ENCODE peak calls at places on chromosomes 12 and 14, in seven cellular contexts. One of them, this sample, is unnamed.
A peak's percentile ranks its signal among the peaks of the same experiment; 100 is the strongest.

GRCh38 chr12:5889381-5890047 is 55.5 kb downstream of the ANO2 start:
- DNase-seq in heart right ventricle: no peak
- DNase-seq in psoas muscle: no peak
- DNase-seq in lower lobe of right lung: no peak
- DNase-seq in DMS79 treated with DMSO at 0.1 percent for 48 hours: no peak
- DNase-seq in neural crest cell: no peak
- DNase-seq in stimulated activated CD4-positive, alpha-beta T cell treated with anti-CD3 and anti-CD28 coated beads, Interleukin-4, amount 100 ng/mL, for 1 hour: peak; percentile 7
- DNase-seq in this sample: peak; percentile 18

GRCh38 chr14:78202976-78203375 is 32.8 kb downstream of the NRXN3 start:
- DNase-seq in neural crest cell: no peak
- DNase-seq in psoas muscle: no peak
- DNase-seq in heart right ventricle: no peak
- DNase-seq in stimulated activated CD4-positive, alpha-beta T cell treated with anti-CD3 and anti-CD28 coated beads, Interleukin-4, amount 100 ng/mL, for 1 hour: no peak
- DNase-seq in DMS79 treated with DMSO at 0.1 percent for 48 hours: peak; percentile 93
- DNase-seq in lower lobe of right lung: no peak
- DNase-seq in this sample: no peak

GRCh38 chr14:72892879-72893635 is 844 bp downstream of the DPF3 start:
- DNase-seq in lower lobe of right lung: peak; percentile 49
- DNase-seq in DMS79 treated with DMSO at 0.1 percent for 48 hours: peak; percentile 56
- DNase-seq in heart right ventricle: peak; percentile 39
- DNase-seq in neural crest cell: peak; percentile 25
- DNase-seq in psoas muscle: peak; percentile 30
- DNase-seq in stimulated activated CD4-positive, alpha-beta T cell treated with anti-CD3 and anti-CD28 coated beads, Interleukin-4, amount 100 ng/mL, for 1 hour: peak; percentile 32
- DNase-seq in this sample: peak; percentile 42

GRCh38 chr12:90037740-90038139 is 329.1 kb upstream of the ATP2B1 start:
- DNase-seq in neural crest cell: no peak
- DNase-seq in psoas muscle: no peak
- DNase-seq in heart right ventricle: no peak
- DNase-seq in lower lobe of right lung: no peak
- DNase-seq in DMS79 treated with DMSO at 0.1 percent for 48 hours: no peak
- DNase-seq in stimulated activated CD4-positive, alpha-beta T cell treated with anti-CD3 and anti-CD28 coated beads, Interleukin-4, amount 100 ng/mL, for 1 hour: no peak
- DNase-seq in this sample: no peak

GRCh38 chr12:32533971-32534590 is 134.7 kb downstream of the FGD4 start:
- DNase-seq in lower lobe of right lung: no peak
- DNase-seq in heart right ventricle: no peak
- DNase-seq in stimulated activated CD4-positive, alpha-beta T cell treated with anti-CD3 and anti-CD28 coated beads, Interleukin-4, amount 100 ng/mL, for 1 hour: no peak
- DNase-seq in neural crest cell: no peak
- DNase-seq in psoas muscle: peak; percentile 60
- DNase-seq in DMS79 treated with DMSO at 0.1 percent for 48 hours: no peak
- DNase-seq in this sample: no peak

GRCh38 chr12:81270385-81270784 is 192.5 kb downstream of the ACSS3 start:
- DNase-seq in stimulated activated CD4-positive, alpha-beta T cell treated with anti-CD3 and anti-CD28 coated beads, Interleukin-4, amount 100 ng/mL, for 1 hour: no peak
- DNase-seq in neural crest cell: no peak
- DNase-seq in lower lobe of right lung: no peak
- DNase-seq in heart right ventricle: no peak
- DNase-seq in DMS79 treated with DMSO at 0.1 percent for 48 hours: no peak
- DNase-seq in psoas muscle: no peak
- DNase-seq in this sample: no peak

GRCh38 chr12:128586630-128587029 is 237.1 kb downstream of the SLC15A4 start:
- DNase-seq in psoas muscle: no peak
- DNase-seq in lower lobe of right lung: no peak
- DNase-seq in DMS79 treated with DMSO at 0.1 percent for 48 hours: no peak
- DNase-seq in stimulated activated CD4-positive, alpha-beta T cell treated with anti-CD3 and anti-CD28 coated beads, Interleukin-4, amount 100 ng/mL, for 1 hour: no peak
- DNase-seq in heart right ventricle: no peak
- DNase-seq in neural crest cell: no peak
- DNase-seq in this sample: no peak

GRCh38 chr12:93741741-93742085 is 64.5 kb downstream of the CRADD start:
- DNase-seq in psoas muscle: no peak
- DNase-seq in lower lobe of right lung: no peak
- DNase-seq in heart right ventricle: no peak
- DNase-seq in DMS79 treated with DMSO at 0.1 percent for 48 hours: peak; percentile 82
- DNase-seq in neural crest cell: peak; percentile 28
- DNase-seq in stimulated activated CD4-positive, alpha-beta T cell treated with anti-CD3 and anti-CD28 coated beads, Interleukin-4, amount 100 ng/mL, for 1 hour: no peak
- DNase-seq in this sample: peak; percentile 17

GRCh38 chr14:95472819-95473251 is 43.6 kb downstream of the SYNE3 start:
- DNase-seq in heart right ventricle: no peak
- DNase-seq in stimulated activated CD4-positive, alpha-beta T cell treated with anti-CD3 and anti-CD28 coated beads, Interleukin-4, amount 100 ng/mL, for 1 hour: no peak
- DNase-seq in DMS79 treated with DMSO at 0.1 percent for 48 hours: peak; percentile 75
- DNase-seq in neural crest cell: no peak
- DNase-seq in psoas muscle: peak; percentile 52
- DNase-seq in lower lobe of right lung: no peak
- DNase-seq in this sample: no peak

GRCh38 chr12:125149160-125150108 is 84.2 kb downstream of the AACS start:
- DNase-seq in DMS79 treated with DMSO at 0.1 percent for 48 hours: peak; percentile 86
- DNase-seq in neural crest cell: no peak
- DNase-seq in stimulated activated CD4-positive, alpha-beta T cell treated with anti-CD3 and anti-CD28 coated beads, Interleukin-4, amount 100 ng/mL, for 1 hour: no peak
- DNase-seq in lower lobe of right lung: no peak
- DNase-seq in psoas muscle: no peak
- DNase-seq in heart right ventricle: no peak
- DNase-seq in this sample: no peak

GRCh38 chr14:41302776-41303175 is 303.9 kb upstream of the LRFN5 start:
- DNase-seq in stimulated activated CD4-positive, alpha-beta T cell treated with anti-CD3 and anti-CD28 coated beads, Interleukin-4, amount 100 ng/mL, for 1 hour: no peak
- DNase-seq in lower lobe of right lung: no peak
- DNase-seq in DMS79 treated with DMSO at 0.1 percent for 48 hours: peak; percentile 32
- DNase-seq in neural crest cell: no peak
- DNase-seq in heart right ventricle: no peak
- DNase-seq in psoas muscle: no peak
- DNase-seq in this sample: no peak

GRCh38 chr14:36014236-36014635 is 162.3 kb downstream of the PTCSC3 start:
- DNase-seq in DMS79 treated with DMSO at 0.1 percent for 48 hours: no peak
- DNase-seq in stimulated activated CD4-positive, alpha-beta T cell treated with anti-CD3 and anti-CD28 coated beads, Interleukin-4, amount 100 ng/mL, for 1 hour: no peak
- DNase-seq in lower lobe of right lung: no peak
- DNase-seq in psoas muscle: no peak
- DNase-seq in heart right ventricle: no peak
- DNase-seq in neural crest cell: no peak
- DNase-seq in this sample: no peak

GRCh38 chr14:105257464-105257863 is 9.1 kb downstream of the BTBD6 start:
- DNase-seq in psoas muscle: no peak
- DNase-seq in heart right ventricle: no peak
- DNase-seq in stimulated activated CD4-positive, alpha-beta T cell treated with anti-CD3 and anti-CD28 coated beads, Interleukin-4, amount 100 ng/mL, for 1 hour: no peak
- DNase-seq in neural crest cell: no peak
- DNase-seq in DMS79 treated with DMSO at 0.1 percent for 48 hours: no peak
- DNase-seq in lower lobe of right lung: no peak
- DNase-seq in this sample: no peak

GRCh38 chr12:24760606-24761378 is 188.1 kb downstream of the BCAT1 start:
- DNase-seq in neural crest cell: no peak
- DNase-seq in heart right ventricle: no peak
- DNase-seq in stimulated activated CD4-positive, alpha-beta T cell treated with anti-CD3 and anti-CD28 coated beads, Interleukin-4, amount 100 ng/mL, for 1 hour: no peak
- DNase-seq in DMS79 treated with DMSO at 0.1 percent for 48 hours: no peak
- DNase-seq in psoas muscle: no peak
- DNase-seq in lower lobe of right lung: no peak
- DNase-seq in this sample: no peak

GRCh38 chr12:122862110-122862634 is 26.9 kb downstream of the HIP1R start:
- DNase-seq in DMS79 treated with DMSO at 0.1 percent for 48 hours: no peak
- DNase-seq in lower lobe of right lung: peak; percentile 45
- DNase-seq in psoas muscle: no peak
- DNase-seq in neural crest cell: no peak
- DNase-seq in heart right ventricle: no peak
- DNase-seq in stimulated activated CD4-positive, alpha-beta T cell treated with anti-CD3 and anti-CD28 coated beads, Interleukin-4, amount 100 ng/mL, for 1 hour: no peak
- DNase-seq in this sample: no peak

GRCh38 chr14:20751963-20752562 is 6.4 kb downstream of the EDDM3A start:
- DNase-seq in heart right ventricle: no peak
- DNase-seq in DMS79 treated with DMSO at 0.1 percent for 48 hours: no peak
- DNase-seq in psoas muscle: no peak
- DNase-seq in neural crest cell: no peak
- DNase-seq in stimulated activated CD4-positive, alpha-beta T cell treated with anti-CD3 and anti-CD28 coated beads, Interleukin-4, amount 100 ng/mL, for 1 hour: no peak
- DNase-seq in lower lobe of right lung: no peak
- DNase-seq in this sample: no peak

GRCh38 chr14:69675877-69676416 is 64.6 kb downstream of the SUSD6 start:
- DNase-seq in heart right ventricle: no peak
- DNase-seq in lower lobe of right lung: no peak
- DNase-seq in stimulated activated CD4-positive, alpha-beta T cell treated with anti-CD3 and anti-CD28 coated beads, Interleukin-4, amount 100 ng/mL, for 1 hour: no peak
- DNase-seq in neural crest cell: no peak
- DNase-seq in DMS79 treated with DMSO at 0.1 percent for 48 hours: no peak
- DNase-seq in psoas muscle: no peak
- DNase-seq in this sample: peak; percentile 57

GRCh38 chr14:64536488-64537245 is 3.9 kb upstream of the HSPA2 start:
- DNase-seq in DMS79 treated with DMSO at 0.1 percent for 48 hours: no peak
- DNase-seq in psoas muscle: no peak
- DNase-seq in stimulated activated CD4-positive, alpha-beta T cell treated with anti-CD3 and anti-CD28 coated beads, Interleukin-4, amount 100 ng/mL, for 1 hour: no peak
- DNase-seq in heart right ventricle: no peak
- DNase-seq in lower lobe of right lung: no peak
- DNase-seq in neural crest cell: no peak
- DNase-seq in this sample: no peak

GRCh38 chr12:42426733-42427132 is 100.8 kb downstream of the PPHLN1 start:
- DNase-seq in DMS79 treated with DMSO at 0.1 percent for 48 hours: no peak
- DNase-seq in stimulated activated CD4-positive, alpha-beta T cell treated with anti-CD3 and anti-CD28 coated beads, Interleukin-4, amount 100 ng/mL, for 1 hour: no peak
- DNase-seq in neural crest cell: no peak
- DNase-seq in heart right ventricle: no peak
- DNase-seq in lower lobe of right lung: peak; percentile 51
- DNase-seq in psoas muscle: no peak
- DNase-seq in this sample: no peak

GRCh38 chr12:4030938-4031702 is 157.9 kb upstream of the PARP11 start:
- DNase-seq in heart right ventricle: peak; percentile 84
- DNase-seq in neural crest cell: peak; percentile 72
- DNase-seq in psoas muscle: peak; percentile 91
- DNase-seq in stimulated activated CD4-positive, alpha-beta T cell treated with anti-CD3 and anti-CD28 coated beads, Interleukin-4, amount 100 ng/mL, for 1 hour: peak; percentile 81
- DNase-seq in lower lobe of right lung: peak; percentile 92
- DNase-seq in DMS79 treated with DMSO at 0.1 percent for 48 hours: peak; percentile 46
- DNase-seq in this sample: peak; percentile 84

GRCh38 chr12:132375747-132376463 is 46.5 kb upstream of the GALNT9 start:
- DNase-seq in neural crest cell: no peak
- DNase-seq in lower lobe of right lung: no peak
- DNase-seq in heart right ventricle: no peak
- DNase-seq in stimulated activated CD4-positive, alpha-beta T cell treated with anti-CD3 and anti-CD28 coated beads, Interleukin-4, amount 100 ng/mL, for 1 hour: no peak
- DNase-seq in DMS79 treated with DMSO at 0.1 percent for 48 hours: peak; percentile 12
- DNase-seq in psoas muscle: no peak
- DNase-seq in this sample: no peak

GRCh38 chr12:100359822-100360221 is 2.9 kb downstream of the SLC17A8 start:
- DNase-seq in DMS79 treated with DMSO at 0.1 percent for 48 hours: no peak
- DNase-seq in neural crest cell: no peak
- DNase-seq in heart right ventricle: no peak
- DNase-seq in lower lobe of right lung: no peak
- DNase-seq in psoas muscle: no peak
- DNase-seq in stimulated activated CD4-positive, alpha-beta T cell treated with anti-CD3 and anti-CD28 coated beads, Interleukin-4, amount 100 ng/mL, for 1 hour: no peak
- DNase-seq in this sample: no peak

GRCh38 chr12:66637693-66638301 is 41.1 kb downstream of the GRIP1 start:
- DNase-seq in psoas muscle: no peak
- DNase-seq in lower lobe of right lung: no peak
- DNase-seq in heart right ventricle: no peak
- DNase-seq in stimulated activated CD4-positive, alpha-beta T cell treated with anti-CD3 and anti-CD28 coated beads, Interleukin-4, amount 100 ng/mL, for 1 hour: no peak
- DNase-seq in DMS79 treated with DMSO at 0.1 percent for 48 hours: no peak
- DNase-seq in neural crest cell: no peak
- DNase-seq in this sample: no peak

GRCh38 chr12:6970096-6970527 is 352 bp downstream of the PHB2 start:
- DNase-seq in lower lobe of right lung: no peak
- DNase-seq in neural crest cell: no peak
- DNase-seq in psoas muscle: no peak
- DNase-seq in DMS79 treated with DMSO at 0.1 percent for 48 hours: no peak
- DNase-seq in stimulated activated CD4-positive, alpha-beta T cell treated with anti-CD3 and anti-CD28 coated beads, Interleukin-4, amount 100 ng/mL, for 1 hour: no peak
- DNase-seq in heart right ventricle: no peak
- DNase-seq in this sample: peak; percentile 21

GRCh38 chr14:92254786-92255185 is 68.2 kb upstream of the SLC24A4 start:
- DNase-seq in neural crest cell: peak; percentile 16
- DNase-seq in lower lobe of right lung: no peak
- DNase-seq in psoas muscle: peak; percentile 60
- DNase-seq in DMS79 treated with DMSO at 0.1 percent for 48 hours: no peak
- DNase-seq in stimulated activated CD4-positive, alpha-beta T cell treated with anti-CD3 and anti-CD28 coated beads, Interleukin-4, amount 100 ng/mL, for 1 hour: no peak
- DNase-seq in heart right ventricle: peak; percentile 56
- DNase-seq in this sample: no peak

GRCh38 chr14:104878582-104878981 is 13.5 kb downstream of the CEP170B start:
- DNase-seq in heart right ventricle: peak; percentile 4
- DNase-seq in psoas muscle: peak; percentile 10
- DNase-seq in DMS79 treated with DMSO at 0.1 percent for 48 hours: no peak
- DNase-seq in stimulated activated CD4-positive, alpha-beta T cell treated with anti-CD3 and anti-CD28 coated beads, Interleukin-4, amount 100 ng/mL, for 1 hour: peak; percentile 0
- DNase-seq in neural crest cell: no peak
- DNase-seq in lower lobe of right lung: peak; percentile 30
- DNase-seq in this sample: no peak

GRCh38 chr14:20476795-20477194 is 7.6 kb downstream of the PNP start:
- DNase-seq in DMS79 treated with DMSO at 0.1 percent for 48 hours: no peak
- DNase-seq in lower lobe of right lung: no peak
- DNase-seq in neural crest cell: no peak
- DNase-seq in stimulated activated CD4-positive, alpha-beta T cell treated with anti-CD3 and anti-CD28 coated beads, Interleukin-4, amount 100 ng/mL, for 1 hour: no peak
- DNase-seq in heart right ventricle: no peak
- DNase-seq in psoas muscle: no peak
- DNase-seq in this sample: no peak

GRCh38 chr14:102434647-102435175 is 72.0 kb downstream of the TECPR2 start:
- DNase-seq in psoas muscle: no peak
- DNase-seq in DMS79 treated with DMSO at 0.1 percent for 48 hours: no peak
- DNase-seq in heart right ventricle: no peak
- DNase-seq in lower lobe of right lung: no peak
- DNase-seq in stimulated activated CD4-positive, alpha-beta T cell treated with anti-CD3 and anti-CD28 coated beads, Interleukin-4, amount 100 ng/mL, for 1 hour: no peak
- DNase-seq in neural crest cell: no peak
- DNase-seq in this sample: no peak

GRCh38 chr12:12719496-12719895 is 2.3 kb downstream of the CDKN1B start:
- DNase-seq in stimulated activated CD4-positive, alpha-beta T cell treated with anti-CD3 and anti-CD28 coated beads, Interleukin-4, amount 100 ng/mL, for 1 hour: no peak
- DNase-seq in lower lobe of right lung: no peak
- DNase-seq in DMS79 treated with DMSO at 0.1 percent for 48 hours: peak; percentile 43
- DNase-seq in psoas muscle: no peak
- DNase-seq in heart right ventricle: no peak
- DNase-seq in neural crest cell: no peak
- DNase-seq in this sample: no peak

GRCh38 chr12:131596115-131596514 is 114.8 kb upstream of the SFSWAP start:
- DNase-seq in lower lobe of right lung: no peak
- DNase-seq in stimulated activated CD4-positive, alpha-beta T cell treated with anti-CD3 and anti-CD28 coated beads, Interleukin-4, amount 100 ng/mL, for 1 hour: no peak
- DNase-seq in DMS79 treated with DMSO at 0.1 percent for 48 hours: no peak
- DNase-seq in heart right ventricle: no peak
- DNase-seq in psoas muscle: no peak
- DNase-seq in neural crest cell: no peak
- DNase-seq in this sample: no peak

GRCh38 chr14:99357856-99358390 is 85.9 kb upstream of the BCL11B start:
- DNase-seq in neural crest cell: no peak
- DNase-seq in psoas muscle: no peak
- DNase-seq in DMS79 treated with DMSO at 0.1 percent for 48 hours: no peak
- DNase-seq in lower lobe of right lung: no peak
- DNase-seq in stimulated activated CD4-positive, alpha-beta T cell treated with anti-CD3 and anti-CD28 coated beads, Interleukin-4, amount 100 ng/mL, for 1 hour: no peak
- DNase-seq in heart right ventricle: no peak
- DNase-seq in this sample: no peak

This sample was measured in activated T-cell treated with anti-CD3 and anti-CD28 coated beads, Interleukin-2, amount 50 U/mL, for 72 hours.